ENCODE peak calls at places on chromosomes 5 and 9, in four cellular contexts. H, Q, R and L are unnamed samples.

GRCh38 chr9:91734371-91734981 is 215.6 kb downstream of the ROR2 start:
- DNase-seq in H (peak), R (peak), Q (peak), L (peak)

GRCh38 chr5:133744030-133744645 is 131.8 kb upstream of the FSTL4 start:
- DNase-seq in R (no peak), Q (no peak), H (no peak), L (no peak)

GRCh38 chr5:127975961-127976360 is 107.6 kb upstream of the SLC12A2 start:
- DNase-seq in Q (no peak), H (no peak), R (no peak), L (no peak)

GRCh38 chr9:19223724-19224123 is 6.8 kb upstream of the DENND4C start:
- DNase-seq in Q (peak), R (no peak), H (no peak), L (no peak)

GRCh38 chr9:108776920-108777650 is 78.7 kb downstream of the ACTL7B start:
- DNase-seq in Q (peak), H (no peak), R (peak), L (no peak)

GRCh38 chr5:42982107-42982622 is 58.0 kb downstream of the ANXA2R start:
- DNase-seq in R (no peak), H (no peak), Q (peak), L (no peak)

GRCh38 chr5:78916044-78916443 is 69.1 kb downstream of the ARSB start:
- DNase-seq in R (no peak), H (no peak), Q (peak), L (no peak)

GRCh38 chr5:148412124-148412523 is 28.4 kb downstream of the FBXO38 start:
- DNase-seq in R (no peak), Q (no peak), H (no peak), L (no peak)

GRCh38 chr9:131264231-131264630 is 12.1 kb downstream of the FAM78A start:
- DNase-seq in R (no peak), H (no peak), Q (peak), L (no peak)

GRCh38 chr9:105328872-105329728 is 84.6 kb downstream of the SLC44A1 start:
- DNase-seq in Q (no peak), H (no peak), R (no peak), L (no peak)

GRCh38 chr9:36950389-36950788 is 83.7 kb downstream of the PAX5 start:
- DNase-seq in Q (no peak), H (no peak), R (no peak), L (no peak)

GRCh38 chr5:171984748-171985419 is 21.6 kb downstream of the FBXW11 start:
- DNase-seq in H (no peak), Q (no peak), R (no peak), L (peak)

GRCh38 chr9:133108794-133109641 is 12.0 kb downstream of the RALGDS start:
- DNase-seq in R (no peak), H (no peak), Q (no peak), L (no peak)

GRCh38 chr5:174235226-174235992 is 189.9 kb downstream of the NSG2 start:
- DNase-seq in R (no peak), Q (no peak), H (no peak), L (no peak)

GRCh38 chr9:137237759-137238726 is 3.0 kb upstream of the TUBB4B start:
- DNase-seq in Q (no peak), R (no peak), H (no peak), L (no peak)

GRCh38 chr5:78626009-78626571 is 22.5 kb downstream of the LHFPL2 start:
- DNase-seq in H (no peak), Q (no peak), R (no peak), L (no peak)

GRCh38 chr5:116517557-116517956 is 57.1 kb downstream of the SEMA6A start:
- DNase-seq in R (no peak), Q (no peak), H (no peak), L (no peak)

GRCh38 chr9:118522093-118523028 is 818.2 kb downstream of the TLR4 start:
- DNase-seq in H (no peak), R (peak), Q (peak), L (peak)

GRCh38 chr9:119052339-119053030 is 316.8 kb downstream of the BRINP1 start:
- DNase-seq in R (no peak), H (no peak), Q (no peak), L (no peak)

GRCh38 chr5:160083501-160083900 is 35.7 kb downstream of the PWWP2A start:
- DNase-seq in Q (no peak), R (no peak), H (no peak), L (no peak)

GRCh38 chr5:176542596-176543427 is 5.6 kb upstream of the RNF44 start:
- DNase-seq in H (no peak), R (no peak), Q (peak), L (no peak)

GRCh38 chr5:73985145-73985544 is 359.1 kb downstream of the ARHGEF28 start:
- DNase-seq in R (peak), Q (peak), H (peak), L (no peak)

GRCh38 chr5:52842111-52842510 is 54.4 kb downstream of the ITGA1 start:
- DNase-seq in Q (no peak), H (no peak), R (no peak), L (no peak)

GRCh38 chr9:106583751-106584150 is 279.2 kb upstream of the ZNF462 start:
- DNase-seq in H (no peak), R (no peak), Q (no peak), L (no peak)

GRCh38 chr9:134811079-134811672 is 69.4 kb upstream of the FCN2 start:
- DNase-seq in H (no peak), Q (no peak), R (no peak), L (no peak)

GRCh38 chr5:125660231-125660895 is 762.8 kb upstream of the GRAMD2B start:
- DNase-seq in H (no peak), Q (no peak), R (no peak), L (no peak)

GRCh38 chr9:73683862-73684591 is 532.4 kb downstream of the ANXA1 start:
- DNase-seq in R (peak), Q (peak), H (peak), L (peak)

GRCh38 chr9:111525056-111525977 is at the start of gene ZNF483:
- DNase-seq in Q (peak), R (peak), H (peak), L (peak)

GRCh38 chr5:33513786-33514185 is 73.0 kb downstream of the TARS1 start:
- DNase-seq in Q (no peak), H (no peak), R (no peak), L (no peak)

GRCh38 chr9:89428901-89429890 is 68.7 kb downstream of the SEMA4D start:
- DNase-seq in Q (peak), H (no peak), R (no peak), L (no peak)

GRCh38 chr5:131682175-131682574 is 47.1 kb upstream of the RAPGEF6 start:
- DNase-seq in Q (no peak), R (no peak), H (no peak), L (no peak)

GRCh38 chr9:107707419-107707837 is 217.9 kb upstream of the KLF4 start:
- DNase-seq in Q (peak), R (no peak), H (no peak), L (no peak)

GRCh38 chr5:114237766-114238165 is 124.1 kb upstream of the KCNN2 start:
- DNase-seq in H (peak), Q (no peak), R (no peak), L (no peak)

GRCh38 chr9:13689925-13690324 is 410.4 kb upstream of the MPDZ start:
- DNase-seq in Q (no peak), R (no peak), H (no peak), L (no peak)

GRCh38 chr9:94164756-94165549 is 80.7 kb downstream of the PTPDC1 start:
- DNase-seq in R (no peak), H (no peak), Q (no peak), L (no peak)
- H3K4me3 ChIP-seq in R (no peak), H (no peak), Q (no peak), L (peak)

GRCh38 chr9:100427366-100428263 is 672 bp downstream of the MSANTD3 start:
- DNase-seq in Q (peak), H (peak), R (peak), L (no peak)
- TF ChIP-seq TCF7L2 in Q (no peak), H (no peak), R (no peak), L (no peak)

DNA sequence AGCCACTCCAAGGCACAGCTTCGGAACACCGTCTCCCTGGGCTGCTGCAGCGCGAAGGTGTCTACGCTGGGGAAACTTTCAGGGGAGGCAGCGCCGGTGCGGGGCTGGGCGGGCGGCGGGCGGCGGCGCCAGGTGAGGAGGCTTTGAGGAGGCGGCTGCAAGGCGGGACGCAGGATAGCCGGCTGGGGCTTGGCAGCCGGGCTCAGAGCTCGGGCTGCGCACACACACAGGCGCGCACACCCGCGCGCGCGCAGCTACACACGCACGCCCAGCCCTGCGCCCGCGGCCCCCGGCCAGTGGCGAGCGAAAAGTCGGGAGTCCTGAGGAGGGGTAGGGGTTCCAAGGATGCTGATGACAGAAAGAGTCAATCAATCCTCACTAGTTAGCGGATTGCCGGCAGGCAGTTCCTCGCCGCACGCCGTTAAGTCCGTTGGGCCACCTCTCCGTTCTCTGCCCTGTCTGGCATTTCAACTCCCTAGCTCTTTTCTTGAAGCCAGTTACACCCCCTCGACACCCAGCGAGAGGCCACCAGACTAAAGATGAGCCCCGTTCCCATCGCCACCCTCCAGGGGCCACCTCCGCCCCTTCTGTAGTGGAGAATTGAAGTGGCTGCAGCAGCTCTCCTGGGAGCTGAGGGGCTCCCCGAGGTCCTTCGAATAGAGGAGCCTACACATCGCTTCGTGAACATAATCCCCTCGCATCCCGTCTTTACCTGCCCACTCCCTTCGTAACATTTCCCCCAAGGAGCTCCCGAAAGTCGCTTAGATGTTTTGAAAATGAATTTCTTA is 1640.3 kb upstream of the C9orf72 start:
- DNase-seq in Q (no peak), H (no peak), R (no peak), L (no peak)
- H3K4me3 ChIP-seq in Q (no peak), H (no peak), R (no peak), L (peak)

GRCh38 chr5:13601152-13601551 is 343.3 kb downstream of the DNAH5 start:
- DNase-seq in R (no peak), Q (no peak), H (no peak), L (no peak)
- TF ChIP-seq TCF7L2 in R (no peak), Q (no peak), H (no peak), L (no peak)

DNA sequence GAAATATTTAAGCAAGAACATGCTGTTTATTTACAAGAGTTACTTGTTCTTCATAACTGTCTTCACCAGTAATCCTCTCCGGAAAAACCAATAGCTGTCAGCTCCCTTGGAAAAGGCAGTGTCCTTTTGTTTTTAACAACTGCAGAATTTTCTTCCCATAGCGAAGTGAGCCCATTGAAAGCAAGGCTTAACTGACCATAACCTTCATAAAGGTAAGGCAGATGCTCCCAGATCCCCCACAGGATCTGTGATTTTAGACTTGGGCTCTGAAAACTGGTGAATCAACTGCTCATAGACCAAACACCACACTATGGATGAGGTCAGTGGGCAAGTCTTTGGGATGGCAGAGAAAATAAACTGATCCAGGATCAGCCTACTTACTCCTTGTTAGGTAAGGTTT is 155.0 kb downstream of the GLIS3 start:
- DNase-seq in Q (no peak), R (no peak), H (no peak), L (no peak)
- H3K4me3 ChIP-seq in Q (no peak), R (no peak), H (no peak), L (peak)

DNA sequence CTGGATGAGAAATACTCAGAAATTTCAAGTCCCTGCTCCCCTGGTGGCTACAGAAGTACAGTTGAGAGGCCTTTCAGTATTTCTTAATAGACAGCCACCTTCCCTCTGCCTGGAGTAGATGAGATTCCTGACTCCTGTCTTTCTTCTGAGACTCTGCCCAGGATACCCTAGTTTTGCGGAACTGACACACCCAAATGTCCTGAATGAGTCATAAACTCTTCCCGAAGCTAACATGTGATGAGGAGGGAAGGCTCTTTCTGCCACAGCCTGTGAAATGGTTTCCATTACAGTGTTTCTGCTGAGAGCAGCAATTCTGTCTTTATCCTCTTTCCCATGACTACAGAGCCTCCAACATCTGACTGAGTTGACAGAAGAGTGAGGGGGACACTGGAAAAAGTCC is 52.7 kb upstream of the TNC start:
- DNase-seq in R (no peak), H (peak), Q (no peak), L (no peak)
- TF ChIP-seq TCF7L2 in R (no peak), H (no peak), Q (no peak), L (no peak)

GRCh38 chr5:17020586-17021362 is 84.7 kb upstream of the MYO10 start:
- DNase-seq in H (no peak), Q (no peak), R (no peak), L (no peak)
- H3K4me3 ChIP-seq in H (no peak), Q (no peak), R (no peak), L (peak)

GRCh38 chr9:129939426-129939825 is 103.6 kb downstream of the FNBP1 start:
- DNase-seq in H (no peak), R (no peak), Q (no peak), L (no peak)
- TF ChIP-seq TCF7L2 in H (no peak), R (no peak), Q (no peak), L (no peak)

DNA sequence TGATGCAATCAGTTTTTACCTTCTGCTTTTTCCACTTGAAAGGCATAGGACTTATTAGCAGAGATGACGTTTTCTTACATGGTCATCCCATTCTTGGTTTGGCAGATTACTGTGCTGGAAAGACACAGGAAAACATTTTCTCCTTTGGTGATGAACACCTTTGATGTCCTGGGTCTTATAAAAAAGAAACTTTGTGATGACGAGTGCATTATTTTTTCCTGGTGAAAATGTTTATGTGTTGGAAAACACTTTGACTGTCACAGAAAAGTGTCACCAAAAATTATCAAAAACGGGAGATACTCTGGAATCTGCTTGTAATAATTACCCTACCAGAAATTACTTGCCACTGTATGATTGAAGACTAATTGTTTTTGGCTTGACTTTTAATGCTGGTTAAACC is 2020.9 kb downstream of the MAT2B start:
- DNase-seq in Q (no peak), R (no peak), H (no peak), L (no peak)
- H3K4me3 ChIP-seq in Q (no peak), R (no peak), H (no peak), L (no peak)

GRCh38 chr5:154776167-154776566 is 21.0 kb downstream of the LARP1 start:
- DNase-seq in Q (peak), R (no peak), H (no peak), L (no peak)
- TF ChIP-seq TCF7L2 in Q (no peak), R (no peak), H (no peak), L (no peak)